ENCODE peak calls at places on chromosomes 3 and 15, in nine cellular contexts. B is cardiac fibroblast; H is gastrocnemius medialis; U is NCI-H2081; O is fibroblast of mammary gland; A is NB4; N is neural crest cell; V is activated effector memory CD4-positive, alpha-beta T cell treated with anti-CD3 and anti-CD28 coated beads, Interleukin-2, amount 50 U/mL, for 16 hours; Q is A549. X is an unnamed sample.

GRCh38 chr3:140686128-140686527 is 8.3 kb downstream of the TRIM42 start:
- DNase-seq in Q (no peak), U (no peak), O (no peak), B (no peak), V (no peak), N (no peak), A (no peak), H (no peak), X (no peak)

GRCh38 chr3:182920515-182921084 is 59.7 kb downstream of the DCUN1D1 start:
- DNase-seq in N (no peak), B (peak), V (no peak), A (peak), H (peak), U (no peak), Q (peak), O (peak), X (no peak)

GRCh38 chr15:85005744-85006143 is 24.1 kb downstream of the PDE8A start:
- DNase-seq in O (no peak), V (no peak), H (no peak), N (no peak), B (no peak), U (no peak), A (no peak), Q (no peak), X (no peak)

GRCh38 chr3:44988073-44988472 is 12.0 kb downstream of the EXOSC7 start:
- DNase-seq in Q (no peak), H (no peak), U (no peak), N (no peak), V (no peak), A (peak), O (no peak), B (peak), X (no peak)

GRCh38 chr15:51121118-51121517 is 26.4 kb upstream of the TNFAIP8L3 start:
- DNase-seq in N (no peak), O (peak), V (no peak), U (no peak), B (peak), H (no peak), Q (peak), A (peak), X (no peak)

GRCh38 chr15:96181873-96182301 is 148.6 kb upstream of the NR2F2 start:
- DNase-seq in H (peak), A (no peak), U (no peak), B (peak), O (peak), Q (no peak), N (no peak), V (no peak), X (no peak)

GRCh38 chr3:120848503-120848902 is 59.5 kb upstream of the STXBP5L start:
- DNase-seq in O (no peak), H (no peak), U (no peak), N (no peak), A (no peak), B (no peak), Q (no peak), V (no peak), X (no peak)

GRCh38 chr15:88241060-88241459 is 15.5 kb downstream of the NTRK3 start:
- DNase-seq in Q (no peak), B (no peak), A (no peak), H (no peak), V (no peak), U (no peak), O (no peak), N (no peak), X (no peak)

GRCh38 chr3:169615833-169616232 is 47.7 kb downstream of the MECOM start:
- DNase-seq in V (no peak), O (no peak), A (no peak), N (no peak), Q (no peak), H (no peak), B (no peak), U (peak), X (no peak)

GRCh38 chr3:36777424-36778218 is 13.3 kb upstream of the DCLK3 start:
- DNase-seq in A (no peak), H (no peak), U (no peak), N (no peak), Q (no peak), O (no peak), V (no peak), B (no peak), X (no peak)

GRCh38 chr3:122940628-122941086 is 86.9 kb downstream of the SEMA5B start:
- DNase-seq in H (no peak), V (no peak), O (peak), B (peak), U (no peak), A (no peak), N (no peak), Q (no peak), X (no peak)

GRCh38 chr3:19348929-19349564 is 200.7 kb downstream of the KCNH8 start:
- DNase-seq in U (peak), H (no peak), A (peak), N (no peak), O (peak), Q (peak), B (peak), V (no peak), X (peak)

GRCh38 chr15:74792227-74793016 is 10.5 kb downstream of the CSK start:
- DNase-seq in O (no peak), N (no peak), V (peak), Q (no peak), U (no peak), B (no peak), H (no peak), A (no peak), X (no peak)

GRCh38 chr3:30954431-30954830 is 60.0 kb upstream of the GADL1 start:
- DNase-seq in V (no peak), Q (no peak), B (no peak), A (no peak), N (no peak), H (no peak), U (no peak), O (no peak), X (no peak)

GRCh38 chr3:24149032-24149431 is 203.9 kb downstream of the NR1D2 start:
- DNase-seq in H (no peak), A (no peak), V (no peak), Q (peak), B (no peak), O (no peak), U (no peak), N (no peak), X (no peak)

GRCh38 chr15:59329570-59330350 is 42.9 kb downstream of the MYO1E start:
- DNase-seq in Q (peak), V (no peak), O (peak), U (no peak), B (peak), N (no peak), A (no peak), H (no peak), X (no peak)

GRCh38 chr3:49801160-49801559 is 1.5 kb upstream of the CDHR4 start:
- DNase-seq in B (no peak), V (no peak), O (no peak), N (no peak), H (no peak), Q (no peak), U (no peak), A (no peak), X (no peak)